ENCODE peak calls at places on chromosomes 4 and X, in six cellular contexts. One of them, this sample, is unnamed.

GRCh38 chr4:99395595-99396364 is 39.4 kb downstream of the ADH7 start:
- DNase-seq in upper lobe of right lung: no peak
- DNase-seq in AG09309: no peak
- DNase-seq in left colon: no peak
- DNase-seq in HepG2: no peak
- DNase-seq in Right ventricle myocardium superior: no peak
- DNase-seq in this sample: no peak

GRCh38 chr4:52822583-52823477 is 39.3 kb upstream of the RASL11B start:
- DNase-seq in upper lobe of right lung: no peak
- DNase-seq in AG09309: peak
- DNase-seq in left colon: no peak
- DNase-seq in HepG2: no peak
- DNase-seq in Right ventricle myocardium superior: no peak
- DNase-seq in this sample: no peak

GRCh38 chrX:15116900-15117299 is 153.0 kb downstream of the ASB9 start:
- DNase-seq in upper lobe of right lung: no peak
- DNase-seq in AG09309: no peak
- DNase-seq in left colon: no peak
- DNase-seq in HepG2: no peak
- DNase-seq in Right ventricle myocardium superior: no peak
- DNase-seq in this sample: no peak

GRCh38 chrX:48896611-48897011 is 957 bp downstream of the TIMM17B start:
- DNase-seq in upper lobe of right lung: no peak
- DNase-seq in AG09309: no peak
- DNase-seq in left colon: no peak
- DNase-seq in HepG2: no peak
- DNase-seq in Right ventricle myocardium superior: no peak
- DNase-seq in this sample: no peak

GRCh38 chr4:40200881-40201797 is 4.3 kb downstream of the RHOH start:
- DNase-seq in upper lobe of right lung: no peak
- DNase-seq in AG09309: no peak
- DNase-seq in left colon: no peak
- DNase-seq in HepG2: no peak
- DNase-seq in Right ventricle myocardium superior: no peak
- DNase-seq in this sample: peak

GRCh38 chr4:184099033-184099432 is 118.6 kb downstream of the ENPP6 start:
- DNase-seq in upper lobe of right lung: no peak
- DNase-seq in AG09309: no peak
- DNase-seq in left colon: no peak
- DNase-seq in HepG2: no peak
- DNase-seq in Right ventricle myocardium superior: no peak
- DNase-seq in this sample: no peak

GRCh38 chr4:109994415-109994827 is 81.7 kb downstream of the EGF start:
- DNase-seq in upper lobe of right lung: no peak
- DNase-seq in AG09309: no peak
- DNase-seq in left colon: no peak
- DNase-seq in HepG2: no peak
- DNase-seq in Right ventricle myocardium superior: no peak
- DNase-seq in this sample: peak

GRCh38 chr4:55183926-55184599 is 58.7 kb upstream of the KDR start:
- DNase-seq in upper lobe of right lung: no peak
- DNase-seq in AG09309: peak
- DNase-seq in left colon: no peak
- DNase-seq in HepG2: no peak
- DNase-seq in Right ventricle myocardium superior: no peak
- DNase-seq in this sample: no peak

GRCh38 chr4:176320976-176321361 is 1.2 kb downstream of the SPCS3 start:
- DNase-seq in upper lobe of right lung: no peak
- DNase-seq in AG09309: no peak
- DNase-seq in left colon: no peak
- DNase-seq in HepG2: no peak
- DNase-seq in Right ventricle myocardium superior: no peak
- DNase-seq in this sample: peak

GRCh38 chrX:109783712-109784109 is 50.7 kb upstream of the ACSL4 start:
- DNase-seq in upper lobe of right lung: peak
- DNase-seq in AG09309: no peak
- DNase-seq in left colon: no peak
- DNase-seq in HepG2: peak
- DNase-seq in Right ventricle myocardium superior: no peak
- DNase-seq in this sample: no peak

GRCh38 chr4:8438743-8439142 is 1.8 kb downstream of the ACOX3 start:
- DNase-seq in upper lobe of right lung: peak
- DNase-seq in AG09309: no peak
- DNase-seq in left colon: no peak
- DNase-seq in HepG2: no peak
- DNase-seq in Right ventricle myocardium superior: no peak
- DNase-seq in this sample: no peak

GRCh38 chrX:145919400-145919799 is 101.8 kb downstream of the SLITRK2 start:
- DNase-seq in upper lobe of right lung: no peak
- DNase-seq in AG09309: no peak
- DNase-seq in left colon: no peak
- DNase-seq in HepG2: no peak
- DNase-seq in Right ventricle myocardium superior: no peak
- DNase-seq in this sample: no peak

GRCh38 chr4:185227131-185227551 is 17.7 kb downstream of the SNX25 start:
- DNase-seq in upper lobe of right lung: no peak
- DNase-seq in AG09309: no peak
- DNase-seq in left colon: no peak
- DNase-seq in HepG2: peak
- DNase-seq in Right ventricle myocardium superior: no peak
- DNase-seq in this sample: no peak

GRCh38 chrX:118928126-118928525 is 46.3 kb upstream of the LONRF3 start:
- DNase-seq in upper lobe of right lung: no peak
- DNase-seq in AG09309: no peak
- DNase-seq in left colon: no peak
- DNase-seq in HepG2: no peak
- DNase-seq in Right ventricle myocardium superior: no peak
- DNase-seq in this sample: no peak

GRCh38 chr4:80126435-80126834 is 53.4 kb upstream of the ANTXR2 start:
- DNase-seq in upper lobe of right lung: no peak
- DNase-seq in AG09309: no peak
- DNase-seq in left colon: no peak
- DNase-seq in HepG2: no peak
- DNase-seq in Right ventricle myocardium superior: no peak
- DNase-seq in this sample: no peak

GRCh38 chrX:14546190-14546589 is 16.9 kb downstream of the GLRA2 start:
- DNase-seq in upper lobe of right lung: no peak
- DNase-seq in AG09309: no peak
- DNase-seq in left colon: no peak
- DNase-seq in HepG2: no peak
- DNase-seq in Right ventricle myocardium superior: no peak
- DNase-seq in this sample: no peak

GRCh38 chr4:118799235-118799932 is 36.5 kb downstream of the SEC24D start:
- DNase-seq in upper lobe of right lung: no peak
- DNase-seq in AG09309: no peak
- DNase-seq in left colon: no peak
- DNase-seq in HepG2: no peak
- DNase-seq in Right ventricle myocardium superior: no peak
- DNase-seq in this sample: no peak

This sample was measured in NAMALWA.